ENCODE peak calls at places on chromosomes 12 and 14, in eight cellular contexts. One of them, this sample, is unnamed.

GRCh38 chr12:90773526-90773925 is 181.4 kb downstream of the CCER1 start:
- DNase-seq in upper lobe of right lung: no peak
- DNase-seq in stimulated activated CD8-positive, alpha-beta memory T cell treated with anti-CD3 and anti-CD28 coated beads, Interleukin-7, amount 100 ng/mL, for 4 hours: no peak
- DNase-seq in C1 segment of cervical spinal cord: no peak
- DNase-seq in NCI-H1105: no peak
- DNase-seq in NCI-H510A treated with DMSO at 0.1 percent for 48 hours: no peak
- DNase-seq in iPS DF 6.9: no peak
- DNase-seq in NCI-H2171 treated with DMSO at 0.1 percent for 48 hours: no peak
- DNase-seq in this sample: no peak

GRCh38 chr14:65255583-65256443 is 153.5 kb upstream of the MAX start:
- DNase-seq in stimulated activated CD8-positive, alpha-beta memory T cell treated with anti-CD3 and anti-CD28 coated beads, Interleukin-7, amount 100 ng/mL, for 4 hours: no peak
- DNase-seq in iPS DF 6.9: peak; percentile 85
- DNase-seq in C1 segment of cervical spinal cord: no peak
- DNase-seq in NCI-H1105: peak; percentile 63
- DNase-seq in NCI-H510A treated with DMSO at 0.1 percent for 48 hours: peak; percentile 95
- DNase-seq in upper lobe of right lung: peak; percentile 74
- DNase-seq in NCI-H2171 treated with DMSO at 0.1 percent for 48 hours: peak; percentile 70
- DNase-seq in this sample: peak; percentile 10

GRCh38 chr12:51662728-51663154 is 71.7 kb downstream of the SCN8A start:
- DNase-seq in NCI-H1105: no peak
- DNase-seq in C1 segment of cervical spinal cord: no peak
- DNase-seq in NCI-H510A treated with DMSO at 0.1 percent for 48 hours: no peak
- DNase-seq in NCI-H2171 treated with DMSO at 0.1 percent for 48 hours: no peak
- DNase-seq in iPS DF 6.9: no peak
- DNase-seq in upper lobe of right lung: no peak
- DNase-seq in stimulated activated CD8-positive, alpha-beta memory T cell treated with anti-CD3 and anti-CD28 coated beads, Interleukin-7, amount 100 ng/mL, for 4 hours: no peak
- DNase-seq in this sample: no peak

GRCh38 chr12:123608192-123608591 is 6.3 kb downstream of the DDX55 start:
- DNase-seq in upper lobe of right lung: no peak
- DNase-seq in NCI-H510A treated with DMSO at 0.1 percent for 48 hours: no peak
- DNase-seq in stimulated activated CD8-positive, alpha-beta memory T cell treated with anti-CD3 and anti-CD28 coated beads, Interleukin-7, amount 100 ng/mL, for 4 hours: no peak
- DNase-seq in iPS DF 6.9: no peak
- DNase-seq in NCI-H2171 treated with DMSO at 0.1 percent for 48 hours: peak; percentile 97
- DNase-seq in C1 segment of cervical spinal cord: no peak
- DNase-seq in NCI-H1105: no peak
- DNase-seq in this sample: no peak

GRCh38 chr14:85532981-85533820 is 3.3 kb downstream of the FLRT2 start:
- DNase-seq in C1 segment of cervical spinal cord: peak; percentile 20
- DNase-seq in iPS DF 6.9: no peak
- DNase-seq in upper lobe of right lung: peak; percentile 66
- DNase-seq in NCI-H510A treated with DMSO at 0.1 percent for 48 hours: peak; percentile 50
- DNase-seq in NCI-H1105: peak; percentile 53
- DNase-seq in stimulated activated CD8-positive, alpha-beta memory T cell treated with anti-CD3 and anti-CD28 coated beads, Interleukin-7, amount 100 ng/mL, for 4 hours: no peak
- DNase-seq in NCI-H2171 treated with DMSO at 0.1 percent for 48 hours: peak; percentile 89
- DNase-seq in this sample: no peak

GRCh38 chr12:108547633-108548172 is 13.3 kb downstream of the SART3 start:
- DNase-seq in upper lobe of right lung: no peak
- DNase-seq in NCI-H510A treated with DMSO at 0.1 percent for 48 hours: no peak
- DNase-seq in stimulated activated CD8-positive, alpha-beta memory T cell treated with anti-CD3 and anti-CD28 coated beads, Interleukin-7, amount 100 ng/mL, for 4 hours: no peak
- DNase-seq in NCI-H2171 treated with DMSO at 0.1 percent for 48 hours: no peak
- DNase-seq in C1 segment of cervical spinal cord: no peak
- DNase-seq in NCI-H1105: no peak
- DNase-seq in iPS DF 6.9: no peak
- DNase-seq in this sample: no peak

GRCh38 chr12:117587646-117588287 is 226.3 kb upstream of the NOS1 start:
- DNase-seq in NCI-H510A treated with DMSO at 0.1 percent for 48 hours: peak; percentile 74
- DNase-seq in NCI-H1105: peak; percentile 59
- DNase-seq in stimulated activated CD8-positive, alpha-beta memory T cell treated with anti-CD3 and anti-CD28 coated beads, Interleukin-7, amount 100 ng/mL, for 4 hours: peak; percentile 2
- DNase-seq in NCI-H2171 treated with DMSO at 0.1 percent for 48 hours: peak; percentile 66
- DNase-seq in iPS DF 6.9: peak; percentile 35
- DNase-seq in C1 segment of cervical spinal cord: peak; percentile 4
- DNase-seq in upper lobe of right lung: peak; percentile 71
- DNase-seq in this sample: peak; percentile 31

GRCh38 chr14:24848427-24848826 is 201.5 kb downstream of the STXBP6 start:
- DNase-seq in upper lobe of right lung: no peak
- DNase-seq in NCI-H2171 treated with DMSO at 0.1 percent for 48 hours: no peak
- DNase-seq in stimulated activated CD8-positive, alpha-beta memory T cell treated with anti-CD3 and anti-CD28 coated beads, Interleukin-7, amount 100 ng/mL, for 4 hours: no peak
- DNase-seq in iPS DF 6.9: no peak
- DNase-seq in C1 segment of cervical spinal cord: no peak
- DNase-seq in NCI-H1105: no peak
- DNase-seq in NCI-H510A treated with DMSO at 0.1 percent for 48 hours: no peak
- DNase-seq in this sample: no peak

GRCh38 chr14:23153891-23154796 is 29.3 kb downstream of the SLC7A8 start:
- DNase-seq in NCI-H1105: no peak
- DNase-seq in NCI-H2171 treated with DMSO at 0.1 percent for 48 hours: peak; percentile 65
- DNase-seq in stimulated activated CD8-positive, alpha-beta memory T cell treated with anti-CD3 and anti-CD28 coated beads, Interleukin-7, amount 100 ng/mL, for 4 hours: no peak
- DNase-seq in iPS DF 6.9: no peak
- DNase-seq in NCI-H510A treated with DMSO at 0.1 percent for 48 hours: no peak
- DNase-seq in C1 segment of cervical spinal cord: no peak
- DNase-seq in upper lobe of right lung: peak; percentile 96
- DNase-seq in this sample: no peak

GRCh38 chr12:7837366-7837765 is 35.3 kb downstream of the SLC2A14 start:
- DNase-seq in upper lobe of right lung: peak; percentile 79
- DNase-seq in NCI-H510A treated with DMSO at 0.1 percent for 48 hours: no peak
- DNase-seq in stimulated activated CD8-positive, alpha-beta memory T cell treated with anti-CD3 and anti-CD28 coated beads, Interleukin-7, amount 100 ng/mL, for 4 hours: no peak
- DNase-seq in iPS DF 6.9: no peak
- DNase-seq in C1 segment of cervical spinal cord: no peak
- DNase-seq in NCI-H1105: no peak
- DNase-seq in NCI-H2171 treated with DMSO at 0.1 percent for 48 hours: no peak
- DNase-seq in this sample: no peak

GRCh38 chr14:78227466-78228077 is 57.4 kb downstream of the NRXN3 start:
- DNase-seq in NCI-H510A treated with DMSO at 0.1 percent for 48 hours: peak; percentile 89
- DNase-seq in C1 segment of cervical spinal cord: no peak
- DNase-seq in NCI-H2171 treated with DMSO at 0.1 percent for 48 hours: no peak
- DNase-seq in upper lobe of right lung: no peak
- DNase-seq in iPS DF 6.9: no peak
- DNase-seq in stimulated activated CD8-positive, alpha-beta memory T cell treated with anti-CD3 and anti-CD28 coated beads, Interleukin-7, amount 100 ng/mL, for 4 hours: no peak
- DNase-seq in NCI-H1105: no peak
- DNase-seq in this sample: no peak

GRCh38 chr12:94676922-94677321 is 26.6 kb upstream of the TMCC3 start:
- DNase-seq in iPS DF 6.9: no peak
- DNase-seq in NCI-H2171 treated with DMSO at 0.1 percent for 48 hours: no peak
- DNase-seq in NCI-H510A treated with DMSO at 0.1 percent for 48 hours: no peak
- DNase-seq in NCI-H1105: no peak
- DNase-seq in upper lobe of right lung: no peak
- DNase-seq in stimulated activated CD8-positive, alpha-beta memory T cell treated with anti-CD3 and anti-CD28 coated beads, Interleukin-7, amount 100 ng/mL, for 4 hours: no peak
- DNase-seq in C1 segment of cervical spinal cord: no peak
- DNase-seq in this sample: no peak

GRCh38 chr14:76654573-76654955 is 106.7 kb upstream of the VASH1 start:
- DNase-seq in NCI-H510A treated with DMSO at 0.1 percent for 48 hours: peak; percentile 76
- DNase-seq in iPS DF 6.9: no peak
- DNase-seq in NCI-H2171 treated with DMSO at 0.1 percent for 48 hours: no peak
- DNase-seq in NCI-H1105: no peak
- DNase-seq in upper lobe of right lung: no peak
- DNase-seq in stimulated activated CD8-positive, alpha-beta memory T cell treated with anti-CD3 and anti-CD28 coated beads, Interleukin-7, amount 100 ng/mL, for 4 hours: no peak
- DNase-seq in C1 segment of cervical spinal cord: no peak
- DNase-seq in this sample: peak; percentile 50

GRCh38 chr14:104091061-104091926 is 5.8 kb downstream of the ASPG start:
- DNase-seq in iPS DF 6.9: no peak
- DNase-seq in C1 segment of cervical spinal cord: no peak
- DNase-seq in NCI-H1105: no peak
- DNase-seq in upper lobe of right lung: peak; percentile 59
- DNase-seq in NCI-H2171 treated with DMSO at 0.1 percent for 48 hours: no peak
- DNase-seq in NCI-H510A treated with DMSO at 0.1 percent for 48 hours: no peak
- DNase-seq in stimulated activated CD8-positive, alpha-beta memory T cell treated with anti-CD3 and anti-CD28 coated beads, Interleukin-7, amount 100 ng/mL, for 4 hours: no peak
- DNase-seq in this sample: no peak

GRCh38 chr14:68111733-68112270 is 292.2 kb downstream of the RAD51B start:
- DNase-seq in upper lobe of right lung: no peak
- DNase-seq in NCI-H2171 treated with DMSO at 0.1 percent for 48 hours: peak; percentile 90
- DNase-seq in iPS DF 6.9: no peak
- DNase-seq in stimulated activated CD8-positive, alpha-beta memory T cell treated with anti-CD3 and anti-CD28 coated beads, Interleukin-7, amount 100 ng/mL, for 4 hours: no peak
- DNase-seq in C1 segment of cervical spinal cord: no peak
- DNase-seq in NCI-H1105: peak; percentile 50
- DNase-seq in NCI-H510A treated with DMSO at 0.1 percent for 48 hours: no peak
- DNase-seq in this sample: peak; percentile 27

GRCh38 chr14:51993274-51993673 is 3.9 kb downstream of the RTRAF start:
- DNase-seq in stimulated activated CD8-positive, alpha-beta memory T cell treated with anti-CD3 and anti-CD28 coated beads, Interleukin-7, amount 100 ng/mL, for 4 hours: no peak
- DNase-seq in NCI-H2171 treated with DMSO at 0.1 percent for 48 hours: no peak
- DNase-seq in NCI-H1105: no peak
- DNase-seq in NCI-H510A treated with DMSO at 0.1 percent for 48 hours: no peak
- DNase-seq in C1 segment of cervical spinal cord: no peak
- DNase-seq in upper lobe of right lung: no peak
- DNase-seq in iPS DF 6.9: no peak
- DNase-seq in this sample: no peak

GRCh38 chr14:55847766-55848165 is 267.8 kb downstream of the KTN1 start:
- DNase-seq in C1 segment of cervical spinal cord: no peak
- DNase-seq in NCI-H2171 treated with DMSO at 0.1 percent for 48 hours: no peak
- DNase-seq in NCI-H510A treated with DMSO at 0.1 percent for 48 hours: no peak
- DNase-seq in upper lobe of right lung: no peak
- DNase-seq in NCI-H1105: no peak
- DNase-seq in stimulated activated CD8-positive, alpha-beta memory T cell treated with anti-CD3 and anti-CD28 coated beads, Interleukin-7, amount 100 ng/mL, for 4 hours: no peak
- DNase-seq in iPS DF 6.9: no peak
- DNase-seq in this sample: no peak

GRCh38 chr12:96249196-96250118 is 55.3 kb downstream of the ELK3 start:
- DNase-seq in iPS DF 6.9: no peak
- DNase-seq in NCI-H1105: no peak
- DNase-seq in NCI-H510A treated with DMSO at 0.1 percent for 48 hours: no peak
- DNase-seq in stimulated activated CD8-positive, alpha-beta memory T cell treated with anti-CD3 and anti-CD28 coated beads, Interleukin-7, amount 100 ng/mL, for 4 hours: no peak
- DNase-seq in upper lobe of right lung: no peak
- DNase-seq in NCI-H2171 treated with DMSO at 0.1 percent for 48 hours: no peak
- DNase-seq in C1 segment of cervical spinal cord: no peak
- DNase-seq in this sample: no peak

This sample was measured in NCI-H2029.